ENCODE peak calls at places on chromosome 10, in seven cellular contexts. T is hepatic stellate cell; O is T-helper 2 cell; H is mesothelial cell of epicardium; K is activated CD8-positive, alpha-beta memory T cell treated with anti-CD3 and anti-CD28 coated beads for 48 hours; Z is head of caudate nucleus; C is fibroblast of the conjunctiva. X is an unnamed sample.

GRCh38 chr10:19290770-19291169 is 242.2 kb downstream of the MALRD1 start:
- DNase-seq in K (no peak), T (no peak), O (no peak), C (no peak), H (no peak), Z (no peak), X (no peak)

GRCh38 chr10:72353963-72354355 is 760 bp downstream of the DNAJB12 start:
- DNase-seq in C (no peak), K (no peak), O (no peak), Z (peak), H (peak), T (peak), X (no peak)

GRCh38 chr10:88194961-88195367 is 331.5 kb downstream of the PTEN start:
- DNase-seq in H (no peak), T (no peak), K (no peak), C (no peak), Z (no peak), O (no peak), X (no peak)

GRCh38 chr10:31197886-31198285 is 121.1 kb upstream of the ZEB1 start:
- DNase-seq in O (no peak), K (no peak), T (no peak), Z (no peak), H (no peak), C (no peak), X (peak)

GRCh38 chr10:103812004-103812403 is 43.4 kb downstream of the SH3PXD2A start:
- DNase-seq in C (no peak), T (no peak), Z (no peak), K (no peak), O (no peak), H (no peak), X (no peak)

GRCh38 chr10:14040787-14041631 is 289.7 kb downstream of the FRMD4A start:
- DNase-seq in H (no peak), K (no peak), Z (no peak), C (no peak), T (no peak), O (no peak), X (no peak)

GRCh38 chr10:3533296-3533695 is 251.7 kb downstream of the KLF6 start:
- DNase-seq in O (no peak), Z (no peak), C (no peak), H (no peak), T (no peak), K (no peak), X (no peak)

GRCh38 chr10:75191821-75192568 is 18.6 kb upstream of the VDAC2 start:
- DNase-seq in T (peak), O (no peak), C (peak), H (no peak), Z (peak), K (no peak), X (peak)

GRCh38 chr10:6299234-6299633 is 96.5 kb downstream of the PFKFB3 start:
- DNase-seq in T (no peak), Z (peak), O (no peak), K (no peak), C (no peak), H (no peak), X (peak)

GRCh38 chr10:77104459-77104980 is 533.1 kb downstream of the KCNMA1 start:
- DNase-seq in O (no peak), C (peak), H (no peak), T (peak), K (no peak), Z (no peak), X (peak)

GRCh38 chr10:12689893-12690292 is 311.6 kb downstream of the CCDC3 start:
- DNase-seq in H (no peak), K (no peak), Z (no peak), O (no peak), T (no peak), C (no peak), X (no peak)

GRCh38 chr10:99659868-99660366 is 608 bp downstream of the ENTPD7 start:
- DNase-seq in Z (peak), O (no peak), H (no peak), C (no peak), K (no peak), T (peak), X (no peak)

GRCh38 chr10:131657318-131657984 is 243.4 kb upstream of the PPP2R2D start:
- DNase-seq in T (no peak), K (no peak), H (peak), Z (no peak), O (no peak), C (no peak), X (no peak)

GRCh38 chr10:17386616-17387075 is 67.7 kb downstream of the ST8SIA6 start:
- DNase-seq in C (peak), H (no peak), O (no peak), K (no peak), T (no peak), Z (no peak), X (no peak)

GRCh38 chr10:48973065-48973464 is 33.4 kb upstream of the LRRC18 start:
- DNase-seq in C (no peak), O (no peak), Z (no peak), T (no peak), K (no peak), H (no peak), X (peak)

GRCh38 chr10:18421726-18422293 is 229.6 kb downstream of the NSUN6 start:
- DNase-seq in H (no peak), C (no peak), T (no peak), K (no peak), O (no peak), Z (no peak), X (no peak)

GRCh38 chr10:51389415-51390342 is 309.7 kb downstream of the CSTF2T start:
- DNase-seq in C (peak), Z (peak), K (peak), O (peak), T (peak), H (no peak), X (peak)

GRCh38 chr10:70494536-70494935 is 16.0 kb downstream of the PALD1 start:
- DNase-seq in Z (no peak), C (no peak), T (no peak), O (no peak), H (no peak), K (peak), X (no peak)

GRCh38 chr10:91690412-91690811 is 57.5 kb upstream of the PPP1R3C start:
- DNase-seq in H (no peak), K (no peak), T (no peak), C (no peak), Z (no peak), O (no peak), X (no peak)

GRCh38 chr10:102704915-102705314 is 9.3 kb downstream of the ARL3 start:
- DNase-seq in H (no peak), K (no peak), O (no peak), C (no peak), Z (no peak), T (no peak), X (peak)

GRCh38 chr10:34492081-34492480 is 323.0 kb downstream of the PARD3 start:
- DNase-seq in H (no peak), O (no peak), T (no peak), C (no peak), K (no peak), Z (no peak), X (peak)

GRCh38 chr10:32298066-32298812 is 48.7 kb downstream of the EPC1 start:
- DNase-seq in T (peak), K (no peak), H (no peak), C (peak), O (no peak), Z (no peak), X (peak)

GRCh38 chr10:86725980-86726976 is 30.1 kb upstream of the BMPR1A start:
- DNase-seq in Z (no peak), T (no peak), O (no peak), C (no peak), H (no peak), K (no peak), X (no peak)

GRCh38 chr10:124621637-124622036 is 122.5 kb downstream of the FAM53B start:
- DNase-seq in K (no peak), H (no peak), O (no peak), Z (peak), T (no peak), C (no peak), X (no peak)

GRCh38 chr10:70791390-70792039 is 6.3 kb upstream of the TBATA start:
- DNase-seq in T (no peak), C (no peak), Z (no peak), O (no peak), H (no peak), K (no peak), X (no peak)

GRCh38 chr10:121088524-121088923 is 237.4 kb downstream of the WDR11 start:
- DNase-seq in H (no peak), O (no peak), T (no peak), C (no peak), Z (peak), K (no peak), X (no peak)

GRCh38 chr10:107417446-107417845 is 252.9 kb upstream of the SORCS1 start:
- DNase-seq in Z (no peak), C (no peak), H (no peak), T (no peak), K (no peak), O (no peak), X (no peak)

GRCh38 chr10:72523062-72523461 is 102.8 kb downstream of the MICU1 start:
- DNase-seq in K (no peak), C (no peak), H (no peak), T (no peak), Z (no peak), O (no peak), X (no peak)

GRCh38 chr10:79602953-79603352 is 7.8 kb upstream of the SFTPA1 start:
- DNase-seq in Z (no peak), T (no peak), K (no peak), O (no peak), C (no peak), H (no peak), X (no peak)

GRCh38 chr10:95355241-95355779 is 64.5 kb upstream of the PDLIM1 start:
- DNase-seq in T (no peak), O (no peak), K (no peak), C (no peak), Z (no peak), H (no peak), X (no peak)

GRCh38 chr10:6148251-6148691 is 54.5 kb upstream of the PFKFB3 start:
- DNase-seq in C (no peak), H (no peak), K (no peak), T (no peak), Z (no peak), O (no peak), X (no peak)

GRCh38 chr10:118958984-118959916 is 70.3 kb upstream of the NANOS1 start:
- DNase-seq in K (no peak), T (peak), Z (peak), O (no peak), C (peak), H (peak), X (peak)

X was measured in foreskin keratinocyte.